ENCODE peak calls at places on chromosomes 6 and 20, in ten cellular contexts. One of them, this sample, is unnamed.

GRCh38 chr6:90374201-90374600 is 77.6 kb upstream of the BACH2 start:
- DNase-seq in central memory CD4-positive, alpha-beta T cell: no peak
- DNase-seq in upper lobe of right lung: no peak
- DNase-seq in NCI-H2029: no peak
- DNase-seq in left kidney: no peak
- DNase-seq in T follicular helper cell: no peak
- DNase-seq in brain microvascular endothelial cell: no peak
- DNase-seq in AG09319: no peak
- DNase-seq in NB4: no peak
- DNase-seq in T1000: no peak
- DNase-seq in this sample: no peak

GRCh38 chr20:57435105-57435497 is 43.9 kb downstream of the RBM38 start:
- DNase-seq in NB4: no peak
- DNase-seq in brain microvascular endothelial cell: no peak
- DNase-seq in T1000: no peak
- DNase-seq in upper lobe of right lung: no peak
- DNase-seq in NCI-H2029: no peak
- DNase-seq in left kidney: no peak
- DNase-seq in T follicular helper cell: no peak
- DNase-seq in AG09319: no peak
- DNase-seq in central memory CD4-positive, alpha-beta T cell: no peak
- DNase-seq in this sample: no peak

GRCh38 chr6:122789862-122790739 is 1.0 kb downstream of the SMPDL3A start:
- DNase-seq in brain microvascular endothelial cell: peak
- DNase-seq in NB4: peak
- DNase-seq in central memory CD4-positive, alpha-beta T cell: no peak
- DNase-seq in left kidney: peak
- DNase-seq in upper lobe of right lung: peak
- DNase-seq in T1000: no peak
- DNase-seq in AG09319: no peak
- DNase-seq in T follicular helper cell: no peak
- DNase-seq in NCI-H2029: peak
- DNase-seq in this sample: no peak

GRCh38 chr6:33914519-33915120 is 110.8 kb upstream of the MLN start:
- DNase-seq in NCI-H2029: no peak
- DNase-seq in left kidney: no peak
- DNase-seq in NB4: peak
- DNase-seq in central memory CD4-positive, alpha-beta T cell: peak
- DNase-seq in upper lobe of right lung: no peak
- DNase-seq in T follicular helper cell: peak
- DNase-seq in T1000: no peak
- DNase-seq in AG09319: no peak
- DNase-seq in brain microvascular endothelial cell: no peak
- DNase-seq in this sample: peak

GRCh38 chr6:157518399-157519250 is 137.6 kb downstream of the ZDHHC14 start:
- DNase-seq in brain microvascular endothelial cell: no peak
- DNase-seq in T1000: no peak
- DNase-seq in NB4: no peak
- DNase-seq in AG09319: no peak
- DNase-seq in upper lobe of right lung: no peak
- DNase-seq in NCI-H2029: no peak
- DNase-seq in left kidney: no peak
- DNase-seq in central memory CD4-positive, alpha-beta T cell: no peak
- DNase-seq in T follicular helper cell: no peak
- DNase-seq in this sample: no peak

GRCh38 chr20:3687655-3688054 is 5.8 kb upstream of the ADAM33 start:
- DNase-seq in AG09319: no peak
- DNase-seq in NB4: peak
- DNase-seq in upper lobe of right lung: no peak
- DNase-seq in brain microvascular endothelial cell: peak
- DNase-seq in NCI-H2029: no peak
- DNase-seq in T follicular helper cell: no peak
- DNase-seq in left kidney: peak
- DNase-seq in T1000: no peak
- DNase-seq in central memory CD4-positive, alpha-beta T cell: no peak
- DNase-seq in this sample: no peak

GRCh38 chr20:62030834-62031434 is 34.7 kb downstream of the TAF4 start:
- DNase-seq in T1000: no peak
- DNase-seq in central memory CD4-positive, alpha-beta T cell: peak
- DNase-seq in brain microvascular endothelial cell: no peak
- DNase-seq in left kidney: no peak
- DNase-seq in NB4: no peak
- DNase-seq in T follicular helper cell: peak
- DNase-seq in AG09319: no peak
- DNase-seq in upper lobe of right lung: no peak
- DNase-seq in NCI-H2029: no peak
- DNase-seq in this sample: no peak

GRCh38 chr6:22318404-22318803 is 21.6 kb upstream of the PRL start:
- DNase-seq in upper lobe of right lung: no peak
- DNase-seq in AG09319: no peak
- DNase-seq in NCI-H2029: no peak
- DNase-seq in T1000: no peak
- DNase-seq in T follicular helper cell: no peak
- DNase-seq in left kidney: no peak
- DNase-seq in brain microvascular endothelial cell: no peak
- DNase-seq in NB4: no peak
- DNase-seq in central memory CD4-positive, alpha-beta T cell: no peak
- DNase-seq in this sample: no peak

GRCh38 chr6:129641344-129641743 is 68.6 kb downstream of the ARHGAP18 start:
- DNase-seq in T1000: no peak
- DNase-seq in NB4: no peak
- DNase-seq in left kidney: no peak
- DNase-seq in T follicular helper cell: no peak
- DNase-seq in AG09319: no peak
- DNase-seq in NCI-H2029: no peak
- DNase-seq in central memory CD4-positive, alpha-beta T cell: no peak
- DNase-seq in brain microvascular endothelial cell: peak
- DNase-seq in upper lobe of right lung: no peak
- DNase-seq in this sample: no peak

GRCh38 chr6:34585512-34586045 is 29.4 kb upstream of the SPDEF start:
- DNase-seq in NCI-H2029: no peak
- DNase-seq in NB4: no peak
- DNase-seq in left kidney: no peak
- DNase-seq in T follicular helper cell: no peak
- DNase-seq in central memory CD4-positive, alpha-beta T cell: no peak
- DNase-seq in upper lobe of right lung: no peak
- DNase-seq in brain microvascular endothelial cell: peak
- DNase-seq in AG09319: peak
- DNase-seq in T1000: no peak
- DNase-seq in this sample: no peak

GRCh38 chr20:53839423-53840176 is 230.8 kb downstream of the BCAS1 start:
- DNase-seq in central memory CD4-positive, alpha-beta T cell: peak
- DNase-seq in upper lobe of right lung: no peak
- DNase-seq in T follicular helper cell: peak
- DNase-seq in NCI-H2029: no peak
- DNase-seq in T1000: no peak
- DNase-seq in left kidney: no peak
- DNase-seq in AG09319: no peak
- DNase-seq in brain microvascular endothelial cell: no peak
- DNase-seq in NB4: peak
- DNase-seq in this sample: peak

GRCh38 chr6:1613631-1614447 is 4.1 kb downstream of the FOXC1 start:
- DNase-seq in NB4: peak
- DNase-seq in upper lobe of right lung: no peak
- DNase-seq in left kidney: peak
- DNase-seq in NCI-H2029: peak
- DNase-seq in T1000: peak
- DNase-seq in brain microvascular endothelial cell: no peak
- DNase-seq in central memory CD4-positive, alpha-beta T cell: no peak
- DNase-seq in AG09319: no peak
- DNase-seq in T follicular helper cell: no peak
- DNase-seq in this sample: no peak

GRCh38 chr20:43842126-43843020 is 72.3 kb upstream of the TOX2 start:
- DNase-seq in NB4: no peak
- DNase-seq in T1000: no peak
- DNase-seq in NCI-H2029: no peak
- DNase-seq in brain microvascular endothelial cell: no peak
- DNase-seq in AG09319: no peak
- DNase-seq in T follicular helper cell: no peak
- DNase-seq in left kidney: no peak
- DNase-seq in upper lobe of right lung: no peak
- DNase-seq in central memory CD4-positive, alpha-beta T cell: no peak
- DNase-seq in this sample: no peak

GRCh38 chr20:21100590-21101452 is 5.3 kb downstream of the LINC00237 start:
- DNase-seq in T follicular helper cell: no peak
- DNase-seq in central memory CD4-positive, alpha-beta T cell: no peak
- DNase-seq in brain microvascular endothelial cell: no peak
- DNase-seq in T1000: no peak
- DNase-seq in NB4: peak
- DNase-seq in AG09319: no peak
- DNase-seq in NCI-H2029: no peak
- DNase-seq in upper lobe of right lung: peak
- DNase-seq in left kidney: peak
- DNase-seq in this sample: no peak

This sample was measured in GF-D8.